ENCODE peak calls at places on chromosome 2, in eight cellular contexts. Y, Q, X, R, O, Z, C and T are unnamed samples.

GRCh38 chr2:84833481-84834150 is 47.3 kb downstream of the TRABD2A start:
- DNase-seq in Y (no peak), Q (no peak), O (no peak), R (no peak), C (no peak), Z (no peak), X (no peak), T (no peak)

GRCh38 chr2:30713698-30714097 is 93.5 kb downstream of the CAPN13 start:
- DNase-seq in R (no peak), Q (no peak), Z (no peak), O (no peak), C (no peak), X (no peak), Y (no peak), T (no peak)

GRCh38 chr2:164456599-164456998 is 164.7 kb downstream of the GRB14 start:
- DNase-seq in C (no peak), Q (peak; percentile 95), Z (no peak), X (no peak), Y (no peak), O (peak; percentile 16), R (no peak), T (peak; percentile 71)

GRCh38 chr2:21326152-21326551 is 202.4 kb downstream of the TDRD15 start:
- DNase-seq in R (no peak), C (no peak), X (no peak), Y (no peak), Q (peak; percentile 61), O (no peak), Z (no peak), T (peak; percentile 19)

GRCh38 chr2:190376591-190377245 is 31.4 kb upstream of the MFSD6 start:
- DNase-seq in C (no peak), R (no peak), Z (no peak), X (no peak), Q (no peak), Y (no peak), O (no peak), T (peak; percentile 34)

GRCh38 chr2:212709287-212709686 is 170.7 kb upstream of the ERBB4 start:
- DNase-seq in Q (peak; percentile 14), O (no peak), Z (no peak), X (no peak), R (no peak), Y (no peak), C (no peak), T (no peak)

GRCh38 chr2:21422050-21422449 is 298.3 kb downstream of the TDRD15 start:
- DNase-seq in Q (peak; percentile 65), C (no peak), Z (no peak), R (peak; percentile 49), O (no peak), X (no peak), Y (no peak), T (peak; percentile 66)

GRCh38 chr2:65064728-65065552 is 8.7 kb downstream of the CEP68 start:
- DNase-seq in R (peak; percentile 82), Z (peak; percentile 78), Q (peak; percentile 41), X (peak; percentile 76), O (peak; percentile 98), Y (no peak), C (peak; percentile 47), T (no peak)

GRCh38 chr2:232137346-232137745 is 175.8 kb downstream of the DIS3L2 start:
- DNase-seq in Q (no peak), R (no peak), Z (no peak), Y (no peak), X (no peak), C (no peak), O (peak; percentile 18), T (no peak)

GRCh38 chr2:1585635-1586034 is 158.7 kb downstream of the PXDN start:
- DNase-seq in Q (no peak), Y (no peak), O (no peak), Z (no peak), R (peak; percentile 34), C (no peak), X (no peak), T (no peak)

GRCh38 chr2:12131975-12132374 is 385.5 kb downstream of the LPIN1 start:
- DNase-seq in O (peak; percentile 7), Z (no peak), X (no peak), C (no peak), R (no peak), Q (no peak), Y (no peak), T (no peak)

GRCh38 chr2:29528891-29529520 is 392.4 kb downstream of the ALK start:
- DNase-seq in R (peak; percentile 47), C (peak; percentile 8), Y (no peak), O (peak; percentile 69), Z (peak; percentile 38), X (no peak), Q (no peak), T (no peak)